ENCODE peak calls at places on chromosomes 13 and 19, in seven cellular contexts. Z is brain microvascular endothelial cell, L is cardiac muscle cell, N is ascending aorta, A is A549, Y is fibroblast of lung, B is psoas muscle. K is an unnamed sample.

GRCh38 chr19:4580021-4580901 is 20.8 kb upstream of the SEMA6B start:
- DNase-seq in Z (no peak), L (no peak), N (no peak), A (no peak), Y (no peak), B (no peak), K (no peak)

GRCh38 chr19:52527954-52528326 is 472 bp downstream of the ZNF808 start:
- DNase-seq in Z (no peak), L (peak), N (no peak), A (no peak), Y (peak), B (no peak), K (no peak)

GRCh38 chr13:20431687-20432384 is 93.8 kb downstream of the CRYL1 start:
- DNase-seq in Z (no peak), L (no peak), N (no peak), A (no peak), Y (no peak), B (no peak), K (no peak)

GRCh38 chr13:90640976-90641375 is 706.5 kb upstream of the MIR17HG start:
- DNase-seq in Z (peak), L (peak), N (no peak), A (no peak), Y (peak), B (no peak), K (no peak)

GRCh38 chr19:39171479-39172465 is 25.0 kb upstream of the NCCRP1 start:
- DNase-seq in Z (no peak), L (no peak), N (no peak), A (no peak), Y (no peak), B (no peak), K (no peak)

GRCh38 chr19:46022431-46023310 is at the start of gene PGLYRP1:
- DNase-seq in Z (no peak), L (no peak), N (peak), A (no peak), Y (no peak), B (no peak), K (no peak)

GRCh38 chr13:29760561-29760960 is 89.9 kb downstream of the UBL3 start:
- DNase-seq in Z (no peak), L (no peak), N (no peak), A (no peak), Y (peak), B (no peak), K (no peak)

GRCh38 chr19:15555759-15556633 is 47.7 kb downstream of the CYP4F22 start:
- DNase-seq in Z (peak), L (peak), N (peak), A (peak), Y (peak), B (peak), K (peak)

GRCh38 chr13:84086847-84087162 is 204.5 kb upstream of the SLITRK1 start:
- DNase-seq in Z (no peak), L (no peak), N (no peak), A (no peak), Y (no peak), B (no peak), K (no peak)

GRCh38 chr19:30590596-30591229 is 218.5 kb downstream of the ZNF536 start:
- DNase-seq in Z (no peak), L (no peak), N (peak), A (no peak), Y (no peak), B (no peak), K (no peak)

GRCh38 chr13:39913928-39914327 is 258.5 kb downstream of the COG6 start:
- DNase-seq in Z (peak), L (peak), N (peak), A (no peak), Y (no peak), B (no peak), K (no peak)

GRCh38 chr13:110336681-110337080 is 29.6 kb downstream of the COL4A2 start:
- DNase-seq in Z (no peak), L (no peak), N (peak), A (no peak), Y (no peak), B (no peak), K (no peak)

GRCh38 chr13:49307365-49307764 is 59.6 kb downstream of the CDADC1 start:
- DNase-seq in Z (no peak), L (no peak), N (no peak), A (no peak), Y (no peak), B (peak), K (no peak)

GRCh38 chr13:79802389-79803140 is 321.6 kb downstream of the NDFIP2 start:
- DNase-seq in Z (no peak), L (no peak), N (no peak), A (no peak), Y (no peak), B (no peak), K (no peak)

GRCh38 chr13:100619940-100620339 is 31.4 kb upstream of the GGACT start:
- DNase-seq in Z (no peak), L (no peak), N (no peak), A (no peak), Y (no peak), B (no peak), K (no peak)

GRCh38 chr13:39415403-39415802 is 187.6 kb downstream of the LHFPL6 start:
- DNase-seq in Z (no peak), L (peak), N (peak), A (peak), Y (peak), B (peak), K (peak)

GRCh38 chr19:36418287-36419001 is at the start of gene ZFP82:
- DNase-seq in Z (peak), L (peak), N (peak), A (peak), Y (peak), B (peak), K (peak)

GRCh38 chr19:10946964-10947657 is 13.7 kb upstream of the SMARCA4 start:
- DNase-seq in Z (no peak), L (peak), N (no peak), A (peak), Y (peak), B (no peak), K (no peak)

GRCh38 chr13:114120486-114121430 is 11.7 kb downstream of the RASA3 start:
- DNase-seq in Z (no peak), L (no peak), N (no peak), A (no peak), Y (no peak), B (no peak), K (no peak)

GRCh38 chr13:85521586-85521985 is 277.6 kb downstream of the SLITRK6 start:
- DNase-seq in Z (no peak), L (no peak), N (no peak), A (no peak), Y (no peak), B (no peak), K (no peak)

GRCh38 chr13:42547615-42548014 is 26.3 kb upstream of the TNFSF11 start:
- DNase-seq in Z (no peak), L (no peak), N (no peak), A (no peak), Y (no peak), B (no peak), K (no peak)

GRCh38 chr13:40536443-40537113 is 129.9 kb downstream of the FOXO1 start:
- DNase-seq in Z (no peak), L (no peak), N (no peak), A (peak), Y (no peak), B (no peak), K (no peak)

GRCh38 chr13:113187263-113187669 is 21.2 kb downstream of the PCID2 start:
- DNase-seq in Z (peak), L (peak), N (peak), A (peak), Y (peak), B (peak), K (peak)

GRCh38 chr13:95481051-95481775 is 71.3 kb upstream of the CLDN10 start:
- DNase-seq in Z (no peak), L (peak), N (no peak), A (no peak), Y (no peak), B (no peak), K (no peak)

GRCh38 chr13:77022341-77022740 is 4.6 kb downstream of the FBXL3 start:
- DNase-seq in Z (peak), L (peak), N (no peak), A (no peak), Y (peak), B (no peak), K (no peak)

GRCh38 chr13:97445504-97446187 is 11.7 kb downstream of the RAP2A start:
- DNase-seq in Z (no peak), L (no peak), N (no peak), A (no peak), Y (no peak), B (no peak), K (no peak)

GRCh38 chr19:41755328-41755913 is at the start of gene CEACAM6:
- DNase-seq in Z (no peak), L (no peak), N (no peak), A (no peak), Y (no peak), B (no peak), K (no peak)

GRCh38 chr19:8585894-8586750 is 8.9 kb upstream of the MYO1F start:
- DNase-seq in Z (no peak), L (peak), N (no peak), A (peak), Y (peak), B (no peak), K (no peak)

GRCh38 chr13:103067751-103068563 is 1.7 kb upstream of the SLC10A2 start:
- DNase-seq in Z (no peak), L (no peak), N (no peak), A (no peak), Y (no peak), B (no peak), K (no peak)

GRCh38 chr13:64429691-64430090 is 2800.4 kb downstream of the PCDH9 start:
- DNase-seq in Z (no peak), L (no peak), N (no peak), A (no peak), Y (no peak), B (no peak), K (no peak)

GRCh38 chr19:48770734-48771472 is 15.6 kb downstream of the FGF21 start:
- DNase-seq in Z (no peak), L (no peak), N (no peak), A (no peak), Y (no peak), B (no peak), K (no peak)
- H3K4me3 ChIP-seq in Z (no peak), L (no peak), N (no peak), A (no peak), Y (no peak), B (no peak), K (no peak)

DNA sequence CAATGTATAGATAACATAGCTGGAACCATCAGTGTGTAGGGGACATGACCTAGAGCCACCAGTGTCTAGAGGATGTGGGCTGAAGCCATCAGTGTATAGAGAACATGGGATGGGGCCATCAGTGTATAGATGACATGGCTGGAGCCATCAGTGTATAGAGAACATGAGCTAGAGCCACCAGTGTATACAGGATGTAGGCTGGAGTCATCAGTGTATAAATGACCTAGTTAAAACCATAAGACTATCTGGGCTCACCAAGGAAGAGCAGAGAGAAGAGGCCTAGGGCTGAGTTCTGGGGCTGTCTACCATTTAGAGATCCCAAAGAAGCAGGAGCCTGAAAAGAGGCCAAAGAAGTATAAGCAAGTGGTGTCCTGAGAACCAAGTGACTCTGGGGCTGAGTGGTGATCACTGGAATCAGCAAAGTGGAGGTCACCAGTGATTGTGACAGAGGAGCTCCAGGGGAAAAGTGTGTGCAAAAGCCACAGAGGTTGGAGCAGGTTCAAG is 41.0 kb downstream of the RFX2 start:
- DNase-seq in Z (no peak), L (no peak), N (peak), A (no peak), Y (no peak), B (no peak), K (no peak)
- H3K27ac ChIP-seq in Z (no peak), L (no peak), N (peak), A (no peak), Y (no peak), B (no peak), K (no peak)

GRCh38 chr19:534088-534487 is 2.5 kb downstream of the CDC34 start:
- DNase-seq in Z (no peak), L (no peak), N (no peak), A (no peak), Y (no peak), B (no peak), K (no peak)
- H3K4me3 ChIP-seq in Z (no peak), L (no peak), N (peak), A (no peak), Y (peak), B (peak), K (peak)

GRCh38 chr19:2984196-2984490 is 6.8 kb downstream of the TLE6 start:
- DNase-seq in Z (no peak), L (no peak), N (peak), A (no peak), Y (no peak), B (no peak), K (no peak)

GRCh38 chr19:2983351-2984195 is 6.2 kb downstream of the TLE6 start:
- DNase-seq in Z (no peak), L (peak), N (peak), A (no peak), Y (peak), B (peak), K (peak)

GRCh38 chr19:2982556-2982955 is 5.2 kb downstream of the TLE6 start:
- DNase-seq in Z (no peak), L (no peak), N (no peak), A (no peak), Y (no peak), B (no peak), K (no peak)

GRCh38 chr19:2981898-2982297 is 4.5 kb downstream of the TLE6 start:
- DNase-seq in Z (no peak), L (no peak), N (no peak), A (no peak), Y (no peak), B (no peak), K (no peak)

GRCh38 chr19:2982983-2983350 is 5.6 kb downstream of the TLE6 start:
- DNase-seq in Z (no peak), L (peak), N (peak), A (no peak), Y (peak), B (peak), K (peak)
- H3K27ac ChIP-seq in Z (no peak), L (peak), N (peak), A (no peak), Y (peak), B (peak), K (peak)